ENCODE peak calls at places on chromosome 14, in nine cellular contexts. One of them, this sample, is unnamed.

GRCh38 chr14:24398943-24399801 is at the start of gene NYNRIN:
- DNase-seq in neural crest cell: peak; percentile 19
- DNase-seq in MCF 10A: no peak
- DNase-seq in mucosa of descending colon: peak; percentile 75
- DNase-seq in WTC11: peak; percentile 70
- DNase-seq in bronchial epithelial cell: no peak
- DNase-seq in cardiac fibroblast: no peak
- DNase-seq in activated CD8-positive, alpha-beta T cell treated with anti-CD3 and anti-CD28 coated beads for 36 hours: peak; percentile 38
- DNase-seq in astrocyte: peak; percentile 16
- DNase-seq in this sample: no peak

GRCh38 chr14:102058146-102058545 is 28.7 kb downstream of the HSP90AA1 start:
- DNase-seq in neural crest cell: no peak
- DNase-seq in MCF 10A: no peak
- DNase-seq in mucosa of descending colon: no peak
- DNase-seq in WTC11: no peak
- DNase-seq in bronchial epithelial cell: no peak
- DNase-seq in cardiac fibroblast: no peak
- DNase-seq in activated CD8-positive, alpha-beta T cell treated with anti-CD3 and anti-CD28 coated beads for 36 hours: no peak
- DNase-seq in astrocyte: no peak
- DNase-seq in this sample: no peak

GRCh38 chr14:56237398-56237797 is 119.2 kb downstream of the PELI2 start:
- DNase-seq in neural crest cell: no peak
- DNase-seq in MCF 10A: no peak
- DNase-seq in mucosa of descending colon: no peak
- DNase-seq in WTC11: no peak
- DNase-seq in bronchial epithelial cell: no peak
- DNase-seq in cardiac fibroblast: no peak
- DNase-seq in activated CD8-positive, alpha-beta T cell treated with anti-CD3 and anti-CD28 coated beads for 36 hours: no peak
- DNase-seq in astrocyte: no peak
- DNase-seq in this sample: no peak

GRCh38 chr14:34682787-34683321 is 31.5 kb downstream of the CFL2 start:
- DNase-seq in neural crest cell: no peak
- DNase-seq in MCF 10A: no peak
- DNase-seq in mucosa of descending colon: no peak
- DNase-seq in WTC11: no peak
- DNase-seq in bronchial epithelial cell: no peak
- DNase-seq in cardiac fibroblast: no peak
- DNase-seq in activated CD8-positive, alpha-beta T cell treated with anti-CD3 and anti-CD28 coated beads for 36 hours: peak; percentile 36
- DNase-seq in astrocyte: peak; percentile 68
- DNase-seq in this sample: peak; percentile 79

GRCh38 chr14:77372304-77372841 is 4.5 kb downstream of the TMED8 start:
- DNase-seq in neural crest cell: no peak
- DNase-seq in MCF 10A: no peak
- DNase-seq in mucosa of descending colon: no peak
- DNase-seq in WTC11: no peak
- DNase-seq in bronchial epithelial cell: peak; percentile 28
- DNase-seq in cardiac fibroblast: peak; percentile 50
- DNase-seq in activated CD8-positive, alpha-beta T cell treated with anti-CD3 and anti-CD28 coated beads for 36 hours: no peak
- DNase-seq in astrocyte: peak; percentile 82
- DNase-seq in this sample: no peak

GRCh38 chr14:93549578-93549977 is 118.8 kb downstream of the UNC79 start:
- DNase-seq in neural crest cell: no peak
- DNase-seq in MCF 10A: no peak
- DNase-seq in mucosa of descending colon: no peak
- DNase-seq in WTC11: no peak
- DNase-seq in bronchial epithelial cell: peak; percentile 51
- DNase-seq in cardiac fibroblast: no peak
- DNase-seq in activated CD8-positive, alpha-beta T cell treated with anti-CD3 and anti-CD28 coated beads for 36 hours: no peak
- DNase-seq in astrocyte: no peak
- DNase-seq in this sample: no peak

GRCh38 chr14:72902802-72903530 is 9.1 kb upstream of the DPF3 start:
- DNase-seq in neural crest cell: no peak
- DNase-seq in MCF 10A: no peak
- DNase-seq in mucosa of descending colon: no peak
- DNase-seq in WTC11: no peak
- DNase-seq in bronchial epithelial cell: no peak
- DNase-seq in cardiac fibroblast: peak; percentile 34
- DNase-seq in activated CD8-positive, alpha-beta T cell treated with anti-CD3 and anti-CD28 coated beads for 36 hours: no peak
- DNase-seq in astrocyte: no peak
- DNase-seq in this sample: no peak

GRCh38 chr14:24100197-24100981 is 6.3 kb downstream of the PCK2 start:
- DNase-seq in neural crest cell: no peak
- DNase-seq in MCF 10A: no peak
- DNase-seq in mucosa of descending colon: no peak
- DNase-seq in WTC11: no peak
- DNase-seq in bronchial epithelial cell: no peak
- DNase-seq in cardiac fibroblast: no peak
- DNase-seq in activated CD8-positive, alpha-beta T cell treated with anti-CD3 and anti-CD28 coated beads for 36 hours: no peak
- DNase-seq in astrocyte: no peak
- DNase-seq in this sample: no peak

GRCh38 chr14:77808250-77808649 is 8.3 kb downstream of the ADCK1 start:
- DNase-seq in neural crest cell: no peak
- DNase-seq in MCF 10A: no peak
- DNase-seq in mucosa of descending colon: no peak
- DNase-seq in WTC11: no peak
- DNase-seq in bronchial epithelial cell: no peak
- DNase-seq in cardiac fibroblast: no peak
- DNase-seq in activated CD8-positive, alpha-beta T cell treated with anti-CD3 and anti-CD28 coated beads for 36 hours: no peak
- DNase-seq in astrocyte: no peak
- DNase-seq in this sample: no peak

GRCh38 chr14:68622856-68623255 is 170.0 kb downstream of the ZFP36L1 start:
- DNase-seq in neural crest cell: no peak
- DNase-seq in MCF 10A: no peak
- DNase-seq in mucosa of descending colon: no peak
- DNase-seq in WTC11: no peak
- DNase-seq in bronchial epithelial cell: no peak
- DNase-seq in cardiac fibroblast: no peak
- DNase-seq in activated CD8-positive, alpha-beta T cell treated with anti-CD3 and anti-CD28 coated beads for 36 hours: no peak
- DNase-seq in astrocyte: no peak
- DNase-seq in this sample: no peak

GRCh38 chr14:93175492-93175891 is 9.2 kb downstream of the MOAP1 start:
- DNase-seq in neural crest cell: no peak
- DNase-seq in MCF 10A: no peak
- DNase-seq in mucosa of descending colon: no peak
- DNase-seq in WTC11: no peak
- DNase-seq in bronchial epithelial cell: no peak
- DNase-seq in cardiac fibroblast: no peak
- DNase-seq in activated CD8-positive, alpha-beta T cell treated with anti-CD3 and anti-CD28 coated beads for 36 hours: no peak
- DNase-seq in astrocyte: no peak
- DNase-seq in this sample: no peak

GRCh38 chr14:89267163-89267562 is 149.9 kb downstream of the FOXN3 start:
- DNase-seq in neural crest cell: no peak
- DNase-seq in MCF 10A: no peak
- DNase-seq in mucosa of descending colon: no peak
- DNase-seq in WTC11: peak; percentile 27
- DNase-seq in bronchial epithelial cell: no peak
- DNase-seq in cardiac fibroblast: no peak
- DNase-seq in activated CD8-positive, alpha-beta T cell treated with anti-CD3 and anti-CD28 coated beads for 36 hours: no peak
- DNase-seq in astrocyte: no peak
- DNase-seq in this sample: no peak

GRCh38 chr14:72708708-72709475 is 185.0 kb downstream of the DPF3 start:
- DNase-seq in neural crest cell: peak; percentile 47
- DNase-seq in MCF 10A: peak; percentile 18
- DNase-seq in mucosa of descending colon: no peak
- DNase-seq in WTC11: no peak
- DNase-seq in bronchial epithelial cell: peak; percentile 16
- DNase-seq in cardiac fibroblast: no peak
- DNase-seq in activated CD8-positive, alpha-beta T cell treated with anti-CD3 and anti-CD28 coated beads for 36 hours: peak; percentile 47
- DNase-seq in astrocyte: no peak
- DNase-seq in this sample: no peak

GRCh38 chr14:43898709-43899108 is 608.4 kb downstream of the FSCB start:
- DNase-seq in neural crest cell: no peak
- DNase-seq in MCF 10A: peak; percentile 22
- DNase-seq in mucosa of descending colon: no peak
- DNase-seq in WTC11: no peak
- DNase-seq in bronchial epithelial cell: no peak
- DNase-seq in cardiac fibroblast: no peak
- DNase-seq in activated CD8-positive, alpha-beta T cell treated with anti-CD3 and anti-CD28 coated beads for 36 hours: no peak
- DNase-seq in astrocyte: no peak
- DNase-seq in this sample: no peak
- TF ChIP-seq CTCF in neural crest cell: peak; percentile 39
- TF ChIP-seq CTCF in MCF 10A: no peak
- TF ChIP-seq CTCF in mucosa of descending colon: no peak
- TF ChIP-seq CTCF in WTC11: no peak
- TF ChIP-seq CTCF in bronchial epithelial cell: no peak
- TF ChIP-seq CTCF in cardiac fibroblast: no peak
- TF ChIP-seq CTCF in activated CD8-positive, alpha-beta T cell treated with anti-CD3 and anti-CD28 coated beads for 36 hours: no peak
- TF ChIP-seq CTCF in astrocyte: no peak
- TF ChIP-seq CTCF in this sample: no peak

GRCh38 chr14:29521526-29522137 is 406.0 kb downstream of the PRKD1 start:
- DNase-seq in neural crest cell: no peak
- DNase-seq in MCF 10A: peak; percentile 37
- DNase-seq in mucosa of descending colon: no peak
- DNase-seq in WTC11: peak; percentile 51
- DNase-seq in bronchial epithelial cell: peak; percentile 35
- DNase-seq in cardiac fibroblast: peak; percentile 52
- DNase-seq in activated CD8-positive, alpha-beta T cell treated with anti-CD3 and anti-CD28 coated beads for 36 hours: peak; percentile 9
- DNase-seq in astrocyte: no peak
- DNase-seq in this sample: no peak
- TF ChIP-seq CTCF in neural crest cell: peak; percentile 56
- TF ChIP-seq CTCF in MCF 10A: peak; percentile 40
- TF ChIP-seq CTCF in mucosa of descending colon: no peak
- TF ChIP-seq CTCF in WTC11: peak; percentile 36
- TF ChIP-seq CTCF in bronchial epithelial cell: peak; percentile 64
- TF ChIP-seq CTCF in cardiac fibroblast: peak; percentile 56
- TF ChIP-seq CTCF in activated CD8-positive, alpha-beta T cell treated with anti-CD3 and anti-CD28 coated beads for 36 hours: peak; percentile 30
- TF ChIP-seq CTCF in astrocyte: peak; percentile 28
- TF ChIP-seq CTCF in this sample: peak; percentile 30

DNA sequence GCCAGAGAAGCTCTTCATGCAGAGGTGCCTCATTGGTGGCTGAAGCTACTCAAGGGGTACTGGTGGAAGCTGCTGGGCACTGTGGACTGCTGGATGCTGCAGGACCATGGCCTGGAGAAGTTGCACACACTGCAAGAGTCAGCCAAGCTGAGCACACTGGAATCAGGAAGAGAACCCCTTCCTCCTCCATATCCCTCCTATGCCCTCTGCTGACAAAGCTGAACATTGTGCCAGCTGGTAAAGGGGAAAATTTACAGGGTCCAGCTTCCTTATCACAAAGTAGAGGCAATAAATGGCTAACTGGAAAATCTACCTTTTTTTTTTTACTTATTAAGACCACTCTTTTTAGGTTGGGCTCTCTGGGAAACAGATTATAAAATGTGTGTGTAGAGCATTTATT is 6.5 kb downstream of the CCDC175 start:
- DNase-seq in neural crest cell: no peak
- DNase-seq in MCF 10A: peak; percentile 14
- DNase-seq in mucosa of descending colon: no peak
- DNase-seq in WTC11: no peak
- DNase-seq in bronchial epithelial cell: no peak
- DNase-seq in cardiac fibroblast: no peak
- DNase-seq in activated CD8-positive, alpha-beta T cell treated with anti-CD3 and anti-CD28 coated beads for 36 hours: no peak
- DNase-seq in astrocyte: no peak
- DNase-seq in this sample: no peak
- TF ChIP-seq CTCF in neural crest cell: no peak
- TF ChIP-seq CTCF in MCF 10A: no peak
- TF ChIP-seq CTCF in mucosa of descending colon: no peak
- TF ChIP-seq CTCF in WTC11: no peak
- TF ChIP-seq CTCF in bronchial epithelial cell: peak; percentile 19
- TF ChIP-seq CTCF in cardiac fibroblast: no peak
- TF ChIP-seq CTCF in activated CD8-positive, alpha-beta T cell treated with anti-CD3 and anti-CD28 coated beads for 36 hours: no peak
- TF ChIP-seq CTCF in astrocyte: no peak
- TF ChIP-seq CTCF in this sample: no peak

GRCh38 chr14:53228966-53229365 is 75.8 kb upstream of the DDHD1 start:
- DNase-seq in neural crest cell: no peak
- DNase-seq in MCF 10A: no peak
- DNase-seq in mucosa of descending colon: no peak
- DNase-seq in WTC11: no peak
- DNase-seq in bronchial epithelial cell: no peak
- DNase-seq in cardiac fibroblast: no peak
- DNase-seq in activated CD8-positive, alpha-beta T cell treated with anti-CD3 and anti-CD28 coated beads for 36 hours: no peak
- DNase-seq in astrocyte: no peak
- DNase-seq in this sample: no peak

GRCh38 chr14:53237488-53237887 is 84.4 kb upstream of the DDHD1 start:
- DNase-seq in neural crest cell: no peak
- DNase-seq in MCF 10A: no peak
- DNase-seq in mucosa of descending colon: no peak
- DNase-seq in WTC11: no peak
- DNase-seq in bronchial epithelial cell: no peak
- DNase-seq in cardiac fibroblast: no peak
- DNase-seq in activated CD8-positive, alpha-beta T cell treated with anti-CD3 and anti-CD28 coated beads for 36 hours: no peak
- DNase-seq in astrocyte: no peak
- DNase-seq in this sample: no peak

GRCh38 chr14:53236708-53237107 is 83.6 kb upstream of the DDHD1 start:
- DNase-seq in neural crest cell: no peak
- DNase-seq in MCF 10A: no peak
- DNase-seq in mucosa of descending colon: no peak
- DNase-seq in WTC11: no peak
- DNase-seq in bronchial epithelial cell: no peak
- DNase-seq in cardiac fibroblast: no peak
- DNase-seq in activated CD8-positive, alpha-beta T cell treated with anti-CD3 and anti-CD28 coated beads for 36 hours: no peak
- DNase-seq in astrocyte: no peak
- DNase-seq in this sample: no peak

GRCh38 chr14:53231166-53231565 is 78.0 kb upstream of the DDHD1 start:
- DNase-seq in neural crest cell: no peak
- DNase-seq in MCF 10A: no peak
- DNase-seq in mucosa of descending colon: no peak
- DNase-seq in WTC11: no peak
- DNase-seq in bronchial epithelial cell: no peak
- DNase-seq in cardiac fibroblast: no peak
- DNase-seq in activated CD8-positive, alpha-beta T cell treated with anti-CD3 and anti-CD28 coated beads for 36 hours: no peak
- DNase-seq in astrocyte: no peak
- DNase-seq in this sample: no peak

GRCh38 chr14:53233399-53233798 is 80.3 kb upstream of the DDHD1 start:
- DNase-seq in neural crest cell: no peak
- DNase-seq in MCF 10A: no peak
- DNase-seq in mucosa of descending colon: no peak
- DNase-seq in WTC11: no peak
- DNase-seq in bronchial epithelial cell: no peak
- DNase-seq in cardiac fibroblast: no peak
- DNase-seq in activated CD8-positive, alpha-beta T cell treated with anti-CD3 and anti-CD28 coated beads for 36 hours: no peak
- DNase-seq in astrocyte: no peak
- DNase-seq in this sample: no peak
- TF ChIP-seq CTCF in neural crest cell: no peak
- TF ChIP-seq CTCF in MCF 10A: no peak
- TF ChIP-seq CTCF in mucosa of descending colon: no peak
- TF ChIP-seq CTCF in WTC11: no peak
- TF ChIP-seq CTCF in bronchial epithelial cell: no peak
- TF ChIP-seq CTCF in cardiac fibroblast: no peak
- TF ChIP-seq CTCF in activated CD8-positive, alpha-beta T cell treated with anti-CD3 and anti-CD28 coated beads for 36 hours: no peak
- TF ChIP-seq CTCF in astrocyte: no peak
- TF ChIP-seq CTCF in this sample: no peak